ENCODE peak calls at places on chromosomes 7 and 10, in four cellular contexts. One of them, this sample, is unnamed.

GRCh38 chr7:132089356-132089755 is 486.9 kb downstream of the PLXNA4 start:
- DNase-seq in activated T-cell treated with anti-CD3 and anti-CD28 coated beads, Interleukin-2, amount 50 U/mL, for 4 hours: no peak
- DNase-seq in left ventricle myocardium inferior: no peak
- DNase-seq in mesendoderm: no peak
- DNase-seq in this sample: no peak

GRCh38 chr7:69318794-69319193 is 279.5 kb upstream of the AUTS2 start:
- DNase-seq in mesendoderm: peak; percentile 40
- DNase-seq in left ventricle myocardium inferior: no peak
- DNase-seq in activated T-cell treated with anti-CD3 and anti-CD28 coated beads, Interleukin-2, amount 50 U/mL, for 4 hours: no peak
- DNase-seq in this sample: no peak

GRCh38 chr7:22319424-22320403 is 37.2 kb downstream of the RAPGEF5 start:
- DNase-seq in left ventricle myocardium inferior: no peak
- DNase-seq in activated T-cell treated with anti-CD3 and anti-CD28 coated beads, Interleukin-2, amount 50 U/mL, for 4 hours: no peak
- DNase-seq in mesendoderm: peak; percentile 52
- DNase-seq in this sample: no peak

GRCh38 chr10:26733750-26734568 is 36.5 kb downstream of the PDSS1 start:
- DNase-seq in left ventricle myocardium inferior: no peak
- DNase-seq in mesendoderm: no peak
- DNase-seq in activated T-cell treated with anti-CD3 and anti-CD28 coated beads, Interleukin-2, amount 50 U/mL, for 4 hours: no peak
- DNase-seq in this sample: no peak

GRCh38 chr7:69617364-69617763 is 19.1 kb downstream of the AUTS2 start:
- DNase-seq in mesendoderm: peak; percentile 57
- DNase-seq in activated T-cell treated with anti-CD3 and anti-CD28 coated beads, Interleukin-2, amount 50 U/mL, for 4 hours: no peak
- DNase-seq in left ventricle myocardium inferior: no peak
- DNase-seq in this sample: no peak

GRCh38 chr7:2759736-2760097 is 71.7 kb downstream of the AMZ1 start:
- DNase-seq in activated T-cell treated with anti-CD3 and anti-CD28 coated beads, Interleukin-2, amount 50 U/mL, for 4 hours: no peak
- DNase-seq in left ventricle myocardium inferior: no peak
- DNase-seq in mesendoderm: no peak
- DNase-seq in this sample: no peak

GRCh38 chr7:37833107-37833817 is 15.1 kb upstream of the NME8 start:
- DNase-seq in left ventricle myocardium inferior: no peak
- DNase-seq in mesendoderm: peak; percentile 61
- DNase-seq in activated T-cell treated with anti-CD3 and anti-CD28 coated beads, Interleukin-2, amount 50 U/mL, for 4 hours: peak; percentile 14
- DNase-seq in this sample: peak; percentile 12

GRCh38 chr7:73382938-73383503 is 50.6 kb upstream of the FZD9 start:
- DNase-seq in mesendoderm: no peak
- DNase-seq in activated T-cell treated with anti-CD3 and anti-CD28 coated beads, Interleukin-2, amount 50 U/mL, for 4 hours: no peak
- DNase-seq in left ventricle myocardium inferior: no peak
- DNase-seq in this sample: no peak

This sample was measured in central memory CD4-positive, alpha-beta T cell.